ENCODE peak calls at places on chromosomes 6 and 20, in nine cellular contexts. H is HCT116; C is dermis blood vessel endothelial cell; V is AG09309; K is hippocampal formation; W is G401; J is germinal center; A is NCI-H1105 treated with DMSO at 0.1 percent for 48 hours; D is activated CD8-positive, alpha-beta memory T cell treated with anti-CD3 and anti-CD28 coated beads for 48 hours. B is an unnamed sample.
A peak's percentile ranks its signal among the peaks of the same experiment; 100 is the strongest.

GRCh38 chr6:41917528-41917927 is 3.4 kb downstream of the MED20 start:
- DNase-seq in H (peak; percentile 71), C (peak; percentile 89), V (peak; percentile 79), K (no peak), W (no peak), J (no peak), A (no peak), D (no peak), B (no peak)

GRCh38 chr6:30071081-30071818 is 4.3 kb downstream of the PPP1R11 start:
- DNase-seq in H (no peak), C (peak; percentile 44), V (no peak), K (no peak), W (no peak), J (no peak), A (no peak), D (no peak), B (no peak)

GRCh38 chr6:104597541-104598050 is 262.1 kb downstream of the HACE1 start:
- DNase-seq in H (no peak), C (peak; percentile 69), V (peak; percentile 5), K (no peak), W (peak; percentile 80), J (no peak), A (no peak), D (no peak), B (peak; percentile 51)

GRCh38 chr6:35984701-35985100 is 39.7 kb downstream of the SLC26A8 start:
- DNase-seq in H (no peak), C (no peak), V (no peak), K (no peak), W (no peak), J (no peak), A (no peak), D (no peak), B (no peak)

GRCh38 chr6:75023634-75024033 is 182.2 kb downstream of the COL12A1 start:
- DNase-seq in H (no peak), C (peak; percentile 5), V (no peak), K (no peak), W (no peak), J (no peak), A (no peak), D (no peak), B (no peak)

GRCh38 chr6:168157272-168158007 is 78.4 kb upstream of the FRMD1 start:
- DNase-seq in H (no peak), C (no peak), V (peak; percentile 82), K (no peak), W (no peak), J (no peak), A (no peak), D (no peak), B (no peak)

GRCh38 chr6:44057238-44057930 is 69.9 kb downstream of the MRPL14 start:
- DNase-seq in H (no peak), C (no peak), V (no peak), K (no peak), W (no peak), J (no peak), A (no peak), D (no peak), B (no peak)

GRCh38 chr6:116405147-116405546 is 34.4 kb downstream of the DSE start:
- DNase-seq in H (no peak), C (no peak), V (no peak), K (no peak), W (no peak), J (no peak), A (no peak), D (no peak), B (no peak)

GRCh38 chr20:25295386-25296093 is 47.7 kb downstream of the PYGB start:
- DNase-seq in H (no peak), C (no peak), V (no peak), K (no peak), W (no peak), J (no peak), A (no peak), D (no peak), B (no peak)

GRCh38 chr20:12963456-12963855 is 45.3 kb upstream of the SPTLC3 start:
- DNase-seq in H (no peak), C (no peak), V (no peak), K (no peak), W (no peak), J (no peak), A (no peak), D (no peak), B (no peak)

GRCh38 chr6:135796884-135797283 is 54.6 kb upstream of the PDE7B start:
- DNase-seq in H (no peak), C (no peak), V (no peak), K (no peak), W (no peak), J (no peak), A (peak; percentile 48), D (no peak), B (no peak)

GRCh38 chr6:134517145-134517658 is 199.3 kb upstream of the SGK1 start:
- DNase-seq in H (no peak), C (peak; percentile 82), V (peak; percentile 77), K (no peak), W (no peak), J (no peak), A (no peak), D (no peak), B (peak; percentile 68)

GRCh38 chr6:44626608-44627007 is 239.1 kb downstream of the CDC5L start:
- DNase-seq in H (no peak), C (no peak), V (no peak), K (no peak), W (no peak), J (no peak), A (no peak), D (no peak), B (no peak)

GRCh38 chr6:35023091-35023490 is 118.0 kb downstream of the TCP11 start:
- DNase-seq in H (no peak), C (no peak), V (no peak), K (no peak), W (no peak), J (no peak), A (no peak), D (no peak), B (no peak)

GRCh38 chr6:11120273-11121005 is 8.9 kb upstream of the ERVFRD-1 start:
- DNase-seq in H (no peak), C (peak; percentile 67), V (no peak), K (no peak), W (no peak), J (no peak), A (peak; percentile 60), D (no peak), B (peak; percentile 75)

GRCh38 chr20:14888172-14888571 is 550.8 kb upstream of the FLRT3 start:
- DNase-seq in H (no peak), C (no peak), V (no peak), K (no peak), W (peak; percentile 80), J (no peak), A (no peak), D (no peak), B (no peak)

GRCh38 chr6:7086488-7086887 is 21.3 kb upstream of the RREB1 start:
- DNase-seq in H (no peak), C (peak; percentile 36), V (no peak), K (no peak), W (no peak), J (peak; percentile 30), A (no peak), D (no peak), B (no peak)

GRCh38 chr6:156197513-156197912 is 579.7 kb upstream of the ARID1B start:
- DNase-seq in H (no peak), C (peak; percentile 2), V (no peak), K (no peak), W (no peak), J (no peak), A (no peak), D (no peak), B (no peak)

GRCh38 chr6:169763881-169764280 is 12.5 kb downstream of the ERMARD start:
- DNase-seq in H (no peak), C (no peak), V (no peak), K (no peak), W (no peak), J (no peak), A (no peak), D (no peak), B (no peak)

B was measured in dermis microvascular lymphatic vessel endothelial cell.